ENCODE peak calls at places on chromosomes 13 and 19, in ten cellular contexts. I, Q, A, T, U, X, W, K, H and G are unnamed samples.

GRCh38 chr13:110397445-110397844 is 90.4 kb downstream of the COL4A2 start:
- DNase-seq in I (no peak), Q (no peak), A (no peak), T (no peak), U (peak), X (no peak), W (no peak), K (no peak), H (no peak), G (no peak)

GRCh38 chr13:52851153-52851962 is 2.9 kb upstream of the PCDH8 start:
- DNase-seq in I (no peak), Q (peak), A (no peak), T (no peak), U (no peak), X (peak), W (peak), K (no peak), H (peak), G (no peak)

GRCh38 chr13:99796175-99796819 is 175.3 kb downstream of the ZIC5 start:
- DNase-seq in I (no peak), Q (no peak), A (no peak), T (peak), U (no peak), X (no peak), W (no peak), K (no peak), H (no peak), G (no peak)

GRCh38 chr13:82480415-82480814 is 1401.9 kb downstream of the SLITRK1 start:
- DNase-seq in I (no peak), Q (no peak), A (no peak), T (no peak), U (no peak), X (no peak), W (no peak), K (no peak), H (no peak), G (no peak)

GRCh38 chr13:30572859-30573275 is 44.9 kb upstream of the USPL1 start:
- DNase-seq in I (no peak), Q (peak), A (no peak), T (no peak), U (no peak), X (no peak), W (peak), K (no peak), H (no peak), G (no peak)

GRCh38 chr13:86559915-86560314 is 760.7 kb upstream of the SLITRK6 start:
- DNase-seq in I (no peak), Q (no peak), A (no peak), T (no peak), U (no peak), X (no peak), W (no peak), K (no peak), H (no peak), G (no peak)

GRCh38 chr19:35468637-35469036 is 20.6 kb downstream of the FFAR2 start:
- DNase-seq in I (peak), Q (peak), A (peak), T (peak), U (no peak), X (peak), W (peak), K (peak), H (peak), G (peak)

GRCh38 chr19:19075126-19075525 is 11.3 kb downstream of the SLC25A42 start:
- DNase-seq in I (no peak), Q (no peak), A (no peak), T (no peak), U (no peak), X (no peak), W (no peak), K (no peak), H (no peak), G (no peak)

GRCh38 chr13:72530471-72530870 is 197.0 kb downstream of the MZT1 start:
- DNase-seq in I (no peak), Q (no peak), A (no peak), T (no peak), U (no peak), X (no peak), W (no peak), K (no peak), H (no peak), G (no peak)

GRCh38 chr19:19081642-19082151 is 17.9 kb downstream of the SLC25A42 start:
- DNase-seq in I (no peak), Q (no peak), A (no peak), T (no peak), U (no peak), X (no peak), W (no peak), K (no peak), H (peak), G (no peak)

GRCh38 chr19:21604941-21605548 is 99.6 kb downstream of the ZNF429 start:
- DNase-seq in I (no peak), Q (no peak), A (no peak), T (no peak), U (no peak), X (no peak), W (no peak), K (no peak), H (no peak), G (no peak)

GRCh38 chr19:57241181-57241580 is 749 bp downstream of the ZNF805 start:
- DNase-seq in I (no peak), Q (peak), A (no peak), T (no peak), U (no peak), X (no peak), W (no peak), K (no peak), H (no peak), G (no peak)

GRCh38 chr13:68076046-68076445 is 845.9 kb upstream of the PCDH9 start:
- DNase-seq in I (no peak), Q (no peak), A (no peak), T (no peak), U (peak), X (no peak), W (no peak), K (peak), H (no peak), G (no peak)

GRCh38 chr13:71278512-71278911 is 588.5 kb downstream of the DACH1 start:
- DNase-seq in I (no peak), Q (no peak), A (no peak), T (no peak), U (no peak), X (no peak), W (no peak), K (no peak), H (no peak), G (no peak)

GRCh38 chr19:14070268-14071050 is 2.1 kb upstream of the MISP3 start:
- DNase-seq in I (no peak), Q (no peak), A (no peak), T (no peak), U (no peak), X (no peak), W (no peak), K (no peak), H (no peak), G (peak)

GRCh38 chr19:6481541-6482342 is at the start of gene DENND1C:
- DNase-seq in I (peak), Q (peak), A (peak), T (peak), U (no peak), X (no peak), W (peak), K (peak), H (peak), G (peak)

GRCh38 chr19:6478815-6479214 is 2.8 kb downstream of the DENND1C start:
- DNase-seq in I (no peak), Q (no peak), A (no peak), T (no peak), U (no peak), X (no peak), W (no peak), K (no peak), H (no peak), G (no peak)

GRCh38 chr19:6482343-6482686 is 728 bp upstream of the DENND1C start:
- DNase-seq in I (no peak), Q (no peak), A (no peak), T (no peak), U (no peak), X (no peak), W (no peak), K (no peak), H (no peak), G (no peak)

GRCh38 chr19:6479836-6480398 is 1.7 kb downstream of the DENND1C start:
- DNase-seq in I (no peak), Q (no peak), A (no peak), T (no peak), U (no peak), X (no peak), W (no peak), K (no peak), H (no peak), G (no peak)

GRCh38 chr19:6480843-6481415 is 658 bp downstream of the DENND1C start:
- DNase-seq in I (no peak), Q (no peak), A (no peak), T (no peak), U (no peak), X (no peak), W (no peak), K (no peak), H (no peak), G (no peak)
- H3K4me3 ChIP-seq in I (peak), Q (no peak), A (peak), T (no peak), U (no peak), X (no peak), W (peak), K (peak), H (peak), G (peak)

GRCh38 chr19:56110515-56111448 is 10.3 kb downstream of the ZNF787 start:
- DNase-seq in I (no peak), Q (peak), A (no peak), T (no peak), U (no peak), X (peak), W (peak), K (no peak), H (peak), G (no peak)

GRCh38 chr19:56111601-56112312 is 9.3 kb downstream of the ZNF787 start:
- DNase-seq in I (peak), Q (peak), A (peak), T (no peak), U (peak), X (no peak), W (peak), K (no peak), H (peak), G (peak)

GRCh38 chr19:56113071-56113632 is 7.9 kb downstream of the ZNF787 start:
- DNase-seq in I (no peak), Q (no peak), A (no peak), T (no peak), U (no peak), X (no peak), W (no peak), K (no peak), H (no peak), G (no peak)

GRCh38 chr19:56114051-56114694 is 6.9 kb downstream of the ZNF787 start:
- DNase-seq in I (no peak), Q (no peak), A (no peak), T (no peak), U (no peak), X (no peak), W (no peak), K (no peak), H (no peak), G (no peak)

GRCh38 chr19:56112313-56112709 is 8.8 kb downstream of the ZNF787 start:
- DNase-seq in I (no peak), Q (peak), A (no peak), T (no peak), U (no peak), X (no peak), W (no peak), K (no peak), H (no peak), G (peak)
- H3K27ac ChIP-seq in I (peak), Q (no peak), A (no peak), T (no peak), U (peak), X (peak), W (peak), K (no peak), H (no peak), G (peak)

DNA sequence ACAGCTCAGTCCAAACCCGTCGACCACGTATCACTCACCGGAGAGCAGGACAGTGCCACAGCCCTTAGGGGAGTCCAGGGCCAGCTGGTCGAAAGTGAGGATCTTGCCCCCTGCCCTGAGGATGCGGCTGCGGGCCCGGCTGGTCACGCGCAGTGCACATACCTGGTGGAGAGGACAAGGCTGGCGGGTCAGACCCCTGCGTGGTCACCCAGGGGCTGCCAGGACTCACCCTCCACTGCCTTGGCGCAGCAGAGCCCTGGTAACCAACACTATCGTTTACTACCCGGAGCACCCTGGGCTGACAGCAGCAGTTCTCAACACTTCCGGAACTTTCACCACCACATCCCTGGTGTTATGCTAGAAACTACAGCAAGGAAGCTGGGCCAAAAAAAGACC is 1.2 kb upstream of the FAM83E start:
- DNase-seq in I (no peak), Q (no peak), A (no peak), T (no peak), U (no peak), X (no peak), W (no peak), K (no peak), H (no peak), G (no peak)
- H3K4me3 ChIP-seq in I (no peak), Q (no peak), A (no peak), T (peak), U (no peak), X (no peak), W (no peak), K (no peak), H (no peak), G (no peak)

DNA sequence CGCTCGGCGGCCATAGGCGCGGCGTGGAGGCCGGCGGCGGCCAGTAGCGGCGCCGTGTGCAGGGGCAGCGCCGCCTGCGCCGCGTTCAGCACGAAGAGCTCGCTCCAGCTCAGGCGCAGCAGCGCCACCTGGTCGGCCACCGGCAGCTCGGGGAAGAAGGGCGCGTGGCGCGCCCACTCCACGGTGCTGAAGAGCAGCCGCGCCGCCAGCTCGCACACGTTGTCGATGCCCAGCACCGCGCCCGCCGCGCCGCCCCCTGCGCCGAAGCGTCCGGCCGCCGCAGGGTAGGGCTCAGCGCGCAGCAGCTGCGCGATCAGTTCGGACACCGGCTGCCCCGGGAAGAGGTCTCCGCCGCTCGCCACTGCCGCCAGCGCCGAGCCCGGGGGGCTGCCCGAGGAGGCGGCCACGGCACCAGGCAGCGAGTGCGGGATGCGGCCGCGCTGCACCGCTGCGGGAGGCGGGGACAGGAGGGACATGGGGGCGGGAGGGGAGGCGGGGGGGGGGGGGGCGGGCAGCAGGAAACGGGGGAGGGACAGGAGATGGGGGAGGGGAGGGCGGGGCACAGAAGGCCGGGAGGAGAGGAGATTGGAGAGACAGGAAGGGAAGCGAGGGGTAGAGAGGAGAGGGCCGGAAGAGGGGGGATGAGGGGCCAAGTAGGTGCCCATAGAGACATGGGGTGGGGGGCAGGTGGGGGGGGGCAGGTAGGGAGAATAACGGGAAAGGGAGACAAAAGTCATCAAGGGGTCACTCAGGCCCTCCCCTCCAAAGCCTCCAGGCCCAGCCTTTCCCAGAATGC is 9.8 kb downstream of the OCEL1 start:
- DNase-seq in I (peak), Q (peak), A (peak), T (peak), U (peak), X (peak), W (peak), K (peak), H (peak), G (peak)
- H3K27ac ChIP-seq in I (peak), Q (peak), A (peak), T (peak), U (peak), X (peak), W (peak), K (peak), H (no peak), G (peak)

GRCh38 chr19:51550848-51551672 is 19.6 kb upstream of the SIGLEC6 start:
- DNase-seq in I (no peak), Q (no peak), A (no peak), T (no peak), U (no peak), X (no peak), W (no peak), K (no peak), H (no peak), G (no peak)

GRCh38 chr19:51552996-51553725 is 17.9 kb upstream of the ZNF175 start:
- DNase-seq in I (no peak), Q (peak), A (no peak), T (peak), U (no peak), X (peak), W (peak), K (no peak), H (peak), G (peak)

GRCh38 chr19:51549533-51550324 is 18.3 kb upstream of the SIGLEC6 start:
- DNase-seq in I (no peak), Q (no peak), A (no peak), T (peak), U (no peak), X (no peak), W (no peak), K (no peak), H (no peak), G (peak)

GRCh38 chr19:51551673-51552440 is 19.2 kb upstream of the ZNF175 start:
- DNase-seq in I (no peak), Q (no peak), A (peak), T (no peak), U (no peak), X (no peak), W (no peak), K (no peak), H (no peak), G (peak)

GRCh38 chr19:51552608-51552995 is 18.5 kb upstream of the ZNF175 start:
- DNase-seq in I (no peak), Q (no peak), A (no peak), T (no peak), U (no peak), X (no peak), W (no peak), K (no peak), H (no peak), G (no peak)
- H3K4me3 ChIP-seq in I (no peak), Q (no peak), A (no peak), T (peak), U (no peak), X (no peak), W (no peak), K (no peak), H (no peak), G (no peak)